ENCODE peak calls at places on chromosomes 3 and 15, in seven cellular contexts. One of them, this sample, is unnamed. For H3K4me1 and H3K9me3, the result is how much of the 10 kb centered on the place peaks cover.

GRCh38 chr3:89314454-89314853 is 207.0 kb downstream of the EPHA3 start:
- DNase-seq in CD8-positive, alpha-beta T cell: no peak
- DNase-seq in A549: peak
- DNase-seq in PC-9: no peak
- DNase-seq in fibroblast of lung: peak
- DNase-seq in tibial nerve: no peak
- DNase-seq in SJSA1: no peak
- DNase-seq in this sample: no peak

GRCh38 chr3:182710557-182711157 is 82.6 kb upstream of the ATP11B start:
- DNase-seq in CD8-positive, alpha-beta T cell: no peak
- DNase-seq in A549: no peak
- DNase-seq in PC-9: no peak
- DNase-seq in fibroblast of lung: peak
- DNase-seq in tibial nerve: no peak
- DNase-seq in SJSA1: peak
- DNase-seq in this sample: no peak

GRCh38 chr3:186990878-186991308 is 60.6 kb downstream of the ST6GAL1 start:
- DNase-seq in CD8-positive, alpha-beta T cell: no peak
- DNase-seq in A549: no peak
- DNase-seq in PC-9: peak
- DNase-seq in fibroblast of lung: peak
- DNase-seq in tibial nerve: no peak
- DNase-seq in SJSA1: no peak
- DNase-seq in this sample: no peak

GRCh38 chr3:163951397-163951987 is 1126.8 kb downstream of the SI start:
- DNase-seq in CD8-positive, alpha-beta T cell: no peak
- DNase-seq in A549: no peak
- DNase-seq in PC-9: no peak
- DNase-seq in fibroblast of lung: no peak
- DNase-seq in tibial nerve: no peak
- DNase-seq in SJSA1: no peak
- DNase-seq in this sample: no peak

GRCh38 chr15:29685156-29686078 is 136.9 kb downstream of the TJP1 start:
- DNase-seq in CD8-positive, alpha-beta T cell: no peak
- DNase-seq in A549: no peak
- DNase-seq in PC-9: no peak
- DNase-seq in fibroblast of lung: peak
- DNase-seq in tibial nerve: no peak
- DNase-seq in SJSA1: no peak
- DNase-seq in this sample: no peak

GRCh38 chr3:8761866-8762265 is 7.5 kb downstream of the OXTR start:
- DNase-seq in CD8-positive, alpha-beta T cell: no peak
- DNase-seq in A549: no peak
- DNase-seq in PC-9: no peak
- DNase-seq in fibroblast of lung: no peak
- DNase-seq in tibial nerve: no peak
- DNase-seq in SJSA1: no peak
- DNase-seq in this sample: peak

GRCh38 chr3:170703121-170703588 is 117.3 kb upstream of the SLC7A14 start:
- DNase-seq in CD8-positive, alpha-beta T cell: no peak
- DNase-seq in A549: no peak
- DNase-seq in PC-9: no peak
- DNase-seq in fibroblast of lung: peak
- DNase-seq in tibial nerve: no peak
- DNase-seq in SJSA1: no peak
- DNase-seq in this sample: no peak

GRCh38 chr3:70358978-70359580 is 46.6 kb upstream of the MDFIC2 start:
- DNase-seq in CD8-positive, alpha-beta T cell: no peak
- DNase-seq in A549: peak
- DNase-seq in PC-9: peak
- DNase-seq in fibroblast of lung: peak
- DNase-seq in tibial nerve: no peak
- DNase-seq in SJSA1: peak
- DNase-seq in this sample: no peak

GRCh38 chr3:12478326-12478725 is 6.0 kb upstream of the TSEN2 start:
- DNase-seq in CD8-positive, alpha-beta T cell: no peak
- DNase-seq in A549: no peak
- DNase-seq in PC-9: no peak
- DNase-seq in fibroblast of lung: no peak
- DNase-seq in tibial nerve: no peak
- DNase-seq in SJSA1: no peak
- DNase-seq in this sample: no peak

GRCh38 chr3:126955004-126955790 is 27.7 kb upstream of the PLXNA1 start:
- DNase-seq in CD8-positive, alpha-beta T cell: no peak
- DNase-seq in A549: no peak
- DNase-seq in PC-9: no peak
- DNase-seq in fibroblast of lung: no peak
- DNase-seq in tibial nerve: no peak
- DNase-seq in SJSA1: no peak
- DNase-seq in this sample: no peak

GRCh38 chr3:83928391-83928790 is 1030.4 kb upstream of the CADM2 start:
- DNase-seq in CD8-positive, alpha-beta T cell: no peak
- DNase-seq in A549: peak
- DNase-seq in PC-9: no peak
- DNase-seq in fibroblast of lung: peak
- DNase-seq in tibial nerve: no peak
- DNase-seq in SJSA1: no peak
- DNase-seq in this sample: no peak

GRCh38 chr3:188411750-188412149 is 257.8 kb downstream of the LPP start:
- DNase-seq in CD8-positive, alpha-beta T cell: no peak
- DNase-seq in A549: no peak
- DNase-seq in PC-9: no peak
- DNase-seq in fibroblast of lung: no peak
- DNase-seq in tibial nerve: no peak
- DNase-seq in SJSA1: no peak
- DNase-seq in this sample: no peak
- H3K4me1 ChIP-seq in CD8-positive, alpha-beta T cell: under half
- H3K4me1 ChIP-seq in A549: under half
- H3K4me1 ChIP-seq in PC-9: under half
- H3K4me1 ChIP-seq in fibroblast of lung: under half
- H3K4me1 ChIP-seq in tibial nerve: under half
- H3K4me1 ChIP-seq in SJSA1: under half
- H3K4me1 ChIP-seq in this sample: under half

DNA sequence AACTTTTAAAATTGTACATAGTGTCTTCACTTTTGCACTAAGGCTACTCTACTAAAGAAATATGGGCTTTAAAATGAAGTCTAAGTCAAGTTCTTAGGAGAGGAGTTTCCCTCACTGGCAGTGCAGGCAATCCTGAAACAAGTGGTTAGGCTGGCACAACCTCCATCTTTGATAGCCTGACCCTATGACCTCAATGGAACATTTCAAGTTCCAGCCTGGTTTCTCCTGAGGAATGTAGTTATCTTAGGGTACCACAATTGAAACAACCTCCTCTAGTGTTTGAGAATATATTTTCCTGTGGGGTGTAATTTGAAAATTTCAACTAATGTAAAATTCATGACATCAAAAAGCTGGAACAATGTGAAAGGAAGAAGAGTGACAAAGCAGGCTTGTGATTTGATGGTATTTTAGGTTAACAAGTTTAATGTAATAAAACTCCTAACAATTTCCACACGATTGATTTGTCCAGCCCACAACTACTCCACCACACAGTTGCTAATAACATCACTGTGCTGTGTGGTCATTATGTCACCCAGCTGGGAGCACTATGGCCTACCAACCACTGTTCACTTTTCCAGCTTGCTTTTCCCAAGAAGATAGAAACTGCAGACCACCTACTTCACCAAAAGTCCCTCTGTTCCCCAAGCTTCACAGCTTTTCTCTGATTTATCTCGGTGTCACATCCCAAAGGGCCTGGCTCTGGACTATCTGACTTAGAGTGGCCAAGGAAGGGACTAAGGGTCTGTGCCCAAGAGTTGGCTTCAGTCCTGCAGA is 1.8 kb downstream of the WWTR1 start:
- DNase-seq in CD8-positive, alpha-beta T cell: no peak
- DNase-seq in A549: no peak
- DNase-seq in PC-9: no peak
- DNase-seq in fibroblast of lung: peak
- DNase-seq in tibial nerve: no peak
- DNase-seq in SJSA1: peak
- DNase-seq in this sample: no peak
- H3K4me3 ChIP-seq in CD8-positive, alpha-beta T cell: no peak
- H3K4me3 ChIP-seq in A549: peak
- H3K4me3 ChIP-seq in PC-9: peak
- H3K4me3 ChIP-seq in fibroblast of lung: peak
- H3K4me3 ChIP-seq in tibial nerve: peak
- H3K4me3 ChIP-seq in SJSA1: peak
- H3K4me3 ChIP-seq in this sample: peak

GRCh38 chr15:62110000-62110851 is 43.4 kb downstream of the C2CD4A start:
- DNase-seq in CD8-positive, alpha-beta T cell: no peak
- DNase-seq in A549: peak
- DNase-seq in PC-9: no peak
- DNase-seq in fibroblast of lung: peak
- DNase-seq in tibial nerve: no peak
- DNase-seq in SJSA1: peak
- DNase-seq in this sample: no peak

GRCh38 chr15:62105266-62105665 is 38.5 kb downstream of the C2CD4A start:
- DNase-seq in CD8-positive, alpha-beta T cell: no peak
- DNase-seq in A549: no peak
- DNase-seq in PC-9: no peak
- DNase-seq in fibroblast of lung: no peak
- DNase-seq in tibial nerve: no peak
- DNase-seq in SJSA1: no peak
- DNase-seq in this sample: no peak

GRCh38 chr15:62109457-62109856 is 42.7 kb downstream of the C2CD4A start:
- DNase-seq in CD8-positive, alpha-beta T cell: no peak
- DNase-seq in A549: no peak
- DNase-seq in PC-9: no peak
- DNase-seq in fibroblast of lung: no peak
- DNase-seq in tibial nerve: no peak
- DNase-seq in SJSA1: no peak
- DNase-seq in this sample: no peak

GRCh38 chr15:62107561-62108110 is 40.9 kb downstream of the C2CD4A start:
- DNase-seq in CD8-positive, alpha-beta T cell: no peak
- DNase-seq in A549: peak
- DNase-seq in PC-9: no peak
- DNase-seq in fibroblast of lung: no peak
- DNase-seq in tibial nerve: no peak
- DNase-seq in SJSA1: no peak
- DNase-seq in this sample: no peak

DNA sequence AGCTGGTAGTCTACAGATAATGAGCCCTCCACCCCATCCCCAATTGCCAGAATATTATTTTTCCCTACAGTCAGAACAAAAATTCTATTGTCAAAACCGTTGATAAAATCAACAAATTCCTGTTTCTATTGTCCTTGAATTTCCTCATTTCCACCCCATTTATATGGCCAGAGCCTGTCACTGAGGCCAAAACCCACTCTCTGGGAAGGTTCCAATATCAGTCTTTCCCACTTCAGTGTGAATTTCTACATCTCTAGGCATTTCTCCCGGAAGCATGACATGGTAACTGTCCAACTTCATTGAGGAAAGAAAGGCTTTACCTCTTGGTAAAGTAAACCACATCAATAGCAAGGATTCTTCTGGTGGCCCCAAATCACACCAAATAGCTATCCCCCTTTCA is 41.6 kb downstream of the C2CD4A start:
- DNase-seq in CD8-positive, alpha-beta T cell: no peak
- DNase-seq in A549: no peak
- DNase-seq in PC-9: no peak
- DNase-seq in fibroblast of lung: no peak
- DNase-seq in tibial nerve: no peak
- DNase-seq in SJSA1: no peak
- DNase-seq in this sample: no peak
- H3K9me3 ChIP-seq in CD8-positive, alpha-beta T cell: under half
- H3K9me3 ChIP-seq in A549: under half
- H3K9me3 ChIP-seq in PC-9: under half
- H3K9me3 ChIP-seq in fibroblast of lung: under half
- H3K9me3 ChIP-seq in tibial nerve: under half
- H3K9me3 ChIP-seq in SJSA1: under half
- H3K9me3 ChIP-seq in this sample: under half

GRCh38 chr3:59046839-59047238 is 3.0 kb downstream of the CFAP20DC start:
- DNase-seq in CD8-positive, alpha-beta T cell: no peak
- DNase-seq in A549: no peak
- DNase-seq in PC-9: peak
- DNase-seq in fibroblast of lung: no peak
- DNase-seq in tibial nerve: no peak
- DNase-seq in SJSA1: no peak
- DNase-seq in this sample: no peak

GRCh38 chr3:59040902-59041301 is 8.9 kb downstream of the CFAP20DC start:
- DNase-seq in CD8-positive, alpha-beta T cell: no peak
- DNase-seq in A549: no peak
- DNase-seq in PC-9: no peak
- DNase-seq in fibroblast of lung: peak
- DNase-seq in tibial nerve: no peak
- DNase-seq in SJSA1: no peak
- DNase-seq in this sample: no peak

DNA sequence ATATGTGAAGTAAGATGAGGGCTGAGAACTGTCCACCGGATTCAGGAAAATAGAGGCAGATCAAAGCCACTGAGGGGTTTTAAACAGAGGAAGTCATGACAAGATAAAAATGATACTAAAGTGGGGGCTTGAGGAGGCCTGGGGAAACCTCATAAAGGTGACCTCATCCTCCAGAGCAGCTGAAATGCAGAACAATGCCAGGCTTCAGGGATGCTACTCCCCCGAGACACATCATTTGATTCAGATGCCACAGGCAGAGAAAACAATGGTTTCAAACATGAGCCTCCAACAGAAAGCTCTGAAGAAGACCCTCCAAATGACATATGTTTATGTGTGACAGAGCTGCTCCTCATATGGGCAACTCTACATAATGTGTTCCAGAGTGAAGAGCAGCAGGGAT is 6.4 kb downstream of the CFAP20DC start:
- DNase-seq in CD8-positive, alpha-beta T cell: no peak
- DNase-seq in A549: no peak
- DNase-seq in PC-9: no peak
- DNase-seq in fibroblast of lung: no peak
- DNase-seq in tibial nerve: no peak
- DNase-seq in SJSA1: no peak
- DNase-seq in this sample: no peak
- H3K4me1 ChIP-seq in CD8-positive, alpha-beta T cell: under half
- H3K4me1 ChIP-seq in A549: under half
- H3K4me1 ChIP-seq in PC-9: under half
- H3K4me1 ChIP-seq in fibroblast of lung: under half
- H3K4me1 ChIP-seq in tibial nerve: under half
- H3K4me1 ChIP-seq in SJSA1: under half
- H3K4me1 ChIP-seq in this sample: under half

GRCh38 chr3:108603689-108604088 is 14.2 kb downstream of the DZIP3 start:
- DNase-seq in CD8-positive, alpha-beta T cell: no peak
- DNase-seq in A549: no peak
- DNase-seq in PC-9: no peak
- DNase-seq in fibroblast of lung: no peak
- DNase-seq in tibial nerve: no peak
- DNase-seq in SJSA1: no peak
- DNase-seq in this sample: no peak

GRCh38 chr3:108605491-108605890 is 16.0 kb downstream of the DZIP3 start:
- DNase-seq in CD8-positive, alpha-beta T cell: no peak
- DNase-seq in A549: no peak
- DNase-seq in PC-9: no peak
- DNase-seq in fibroblast of lung: no peak
- DNase-seq in tibial nerve: no peak
- DNase-seq in SJSA1: no peak
- DNase-seq in this sample: no peak

GRCh38 chr3:108602249-108602934 is 12.9 kb downstream of the DZIP3 start:
- DNase-seq in CD8-positive, alpha-beta T cell: peak
- DNase-seq in A549: no peak
- DNase-seq in PC-9: no peak
- DNase-seq in fibroblast of lung: no peak
- DNase-seq in tibial nerve: no peak
- DNase-seq in SJSA1: no peak
- DNase-seq in this sample: no peak

GRCh38 chr3:108605028-108605427 is 15.5 kb downstream of the DZIP3 start:
- DNase-seq in CD8-positive, alpha-beta T cell: no peak
- DNase-seq in A549: no peak
- DNase-seq in PC-9: no peak
- DNase-seq in fibroblast of lung: no peak
- DNase-seq in tibial nerve: no peak
- DNase-seq in SJSA1: no peak
- DNase-seq in this sample: no peak

GRCh38 chr3:108602935-108603294 is 13.4 kb downstream of the DZIP3 start:
- DNase-seq in CD8-positive, alpha-beta T cell: no peak
- DNase-seq in A549: no peak
- DNase-seq in PC-9: no peak
- DNase-seq in fibroblast of lung: no peak
- DNase-seq in tibial nerve: no peak
- DNase-seq in SJSA1: no peak
- DNase-seq in this sample: no peak
- H3K4me3 ChIP-seq in CD8-positive, alpha-beta T cell: peak
- H3K4me3 ChIP-seq in A549: no peak
- H3K4me3 ChIP-seq in PC-9: no peak
- H3K4me3 ChIP-seq in fibroblast of lung: no peak
- H3K4me3 ChIP-seq in tibial nerve: no peak
- H3K4me3 ChIP-seq in SJSA1: no peak
- H3K4me3 ChIP-seq in this sample: no peak